ENCODE peak calls at places on chromosome 2, in four cellular contexts. One of them, this sample, is unnamed.

GRCh38 chr2:38106420-38107182 is 30.6 kb upstream of the CYP1B1 start:
- DNase-seq in left cardiac atrium: no peak
- DNase-seq in GM23338: peak; percentile 45
- DNase-seq in stimulated activated CD4-positive, alpha-beta T cell treated with anti-CD3 and anti-CD28 coated beads, Interleukin-15, amount 100 ng/mL, for 1 hour: no peak
- DNase-seq in this sample: no peak

GRCh38 chr2:46241344-46241743 is 55.9 kb upstream of the EPAS1 start:
- DNase-seq in left cardiac atrium: no peak
- DNase-seq in GM23338: no peak
- DNase-seq in stimulated activated CD4-positive, alpha-beta T cell treated with anti-CD3 and anti-CD28 coated beads, Interleukin-15, amount 100 ng/mL, for 1 hour: no peak
- DNase-seq in this sample: no peak

GRCh38 chr2:28291811-28292455 is 100.7 kb upstream of the FOSL2 start:
- DNase-seq in left cardiac atrium: no peak
- DNase-seq in GM23338: no peak
- DNase-seq in stimulated activated CD4-positive, alpha-beta T cell treated with anti-CD3 and anti-CD28 coated beads, Interleukin-15, amount 100 ng/mL, for 1 hour: no peak
- DNase-seq in this sample: no peak

GRCh38 chr2:71974846-71975245 is 172.8 kb downstream of the CYP26B1 start:
- DNase-seq in left cardiac atrium: no peak
- DNase-seq in GM23338: no peak
- DNase-seq in stimulated activated CD4-positive, alpha-beta T cell treated with anti-CD3 and anti-CD28 coated beads, Interleukin-15, amount 100 ng/mL, for 1 hour: no peak
- DNase-seq in this sample: no peak

GRCh38 chr2:234873103-234873827 is 78.6 kb upstream of the SH3BP4 start:
- DNase-seq in left cardiac atrium: no peak
- DNase-seq in GM23338: no peak
- DNase-seq in stimulated activated CD4-positive, alpha-beta T cell treated with anti-CD3 and anti-CD28 coated beads, Interleukin-15, amount 100 ng/mL, for 1 hour: no peak
- DNase-seq in this sample: no peak

GRCh38 chr2:98478088-98478551 is 33.5 kb downstream of the INPP4A start:
- DNase-seq in left cardiac atrium: no peak
- DNase-seq in GM23338: no peak
- DNase-seq in stimulated activated CD4-positive, alpha-beta T cell treated with anti-CD3 and anti-CD28 coated beads, Interleukin-15, amount 100 ng/mL, for 1 hour: no peak
- DNase-seq in this sample: no peak

GRCh38 chr2:226001716-226002115 is 602.2 kb downstream of the NYAP2 start:
- DNase-seq in left cardiac atrium: no peak
- DNase-seq in GM23338: no peak
- DNase-seq in stimulated activated CD4-positive, alpha-beta T cell treated with anti-CD3 and anti-CD28 coated beads, Interleukin-15, amount 100 ng/mL, for 1 hour: no peak
- DNase-seq in this sample: no peak

GRCh38 chr2:62461707-62462106 is 44.3 kb downstream of the TMEM17 start:
- DNase-seq in left cardiac atrium: peak; percentile 40
- DNase-seq in GM23338: no peak
- DNase-seq in stimulated activated CD4-positive, alpha-beta T cell treated with anti-CD3 and anti-CD28 coated beads, Interleukin-15, amount 100 ng/mL, for 1 hour: no peak
- DNase-seq in this sample: no peak

GRCh38 chr2:143229411-143229810 is 100.2 kb downstream of the ARHGAP15 start:
- DNase-seq in left cardiac atrium: no peak
- DNase-seq in GM23338: peak; percentile 15
- DNase-seq in stimulated activated CD4-positive, alpha-beta T cell treated with anti-CD3 and anti-CD28 coated beads, Interleukin-15, amount 100 ng/mL, for 1 hour: no peak
- DNase-seq in this sample: no peak